ENCODE peak calls at places on chromosomes 6 and 20, in eight cellular contexts. One of them, this sample, is unnamed.

GRCh38 chr6:125659887-125660286 is 89.5 kb upstream of the HEY2 start:
- DNase-seq in mesenchymal stem cell: no peak
- DNase-seq in HCT116: no peak
- DNase-seq in fibroblast of lung: no peak
- DNase-seq in colonic mucosa: no peak
- DNase-seq in PC-3: no peak
- DNase-seq in H9: no peak
- DNase-seq in MM.1S: no peak
- DNase-seq in this sample: no peak

GRCh38 chr6:42010185-42010872 is 40.0 kb upstream of the TAF8 start:
- DNase-seq in mesenchymal stem cell: peak
- DNase-seq in colonic mucosa: no peak
- DNase-seq in HCT116: no peak
- DNase-seq in fibroblast of lung: no peak
- DNase-seq in H9: peak
- DNase-seq in PC-3: no peak
- DNase-seq in MM.1S: peak
- DNase-seq in this sample: no peak

GRCh38 chr20:42484335-42484734 is 705.4 kb downstream of the PTPRT start:
- DNase-seq in PC-3: no peak
- DNase-seq in colonic mucosa: peak
- DNase-seq in mesenchymal stem cell: no peak
- DNase-seq in HCT116: no peak
- DNase-seq in H9: no peak
- DNase-seq in fibroblast of lung: no peak
- DNase-seq in MM.1S: no peak
- DNase-seq in this sample: no peak

GRCh38 chr20:37902504-37903313 is at the start of gene VSTM2L:
- DNase-seq in colonic mucosa: no peak
- DNase-seq in MM.1S: no peak
- DNase-seq in fibroblast of lung: peak
- DNase-seq in PC-3: peak
- DNase-seq in HCT116: no peak
- DNase-seq in mesenchymal stem cell: peak
- DNase-seq in H9: peak
- DNase-seq in this sample: no peak

GRCh38 chr6:31826793-31827285 is 699 bp upstream of the HSPA1B start:
- DNase-seq in H9: peak
- DNase-seq in fibroblast of lung: no peak
- DNase-seq in PC-3: no peak
- DNase-seq in HCT116: no peak
- DNase-seq in MM.1S: no peak
- DNase-seq in colonic mucosa: peak
- DNase-seq in mesenchymal stem cell: no peak
- DNase-seq in this sample: peak

GRCh38 chr6:30915591-30915946 is 1.5 kb downstream of the VARS2 start:
- DNase-seq in H9: peak
- DNase-seq in MM.1S: peak
- DNase-seq in mesenchymal stem cell: peak
- DNase-seq in HCT116: peak
- DNase-seq in PC-3: peak
- DNase-seq in colonic mucosa: peak
- DNase-seq in fibroblast of lung: peak
- DNase-seq in this sample: no peak

GRCh38 chr6:3176562-3177355 is 19.4 kb upstream of the TUBB2A start:
- DNase-seq in H9: no peak
- DNase-seq in mesenchymal stem cell: peak
- DNase-seq in colonic mucosa: no peak
- DNase-seq in MM.1S: no peak
- DNase-seq in HCT116: peak
- DNase-seq in fibroblast of lung: peak
- DNase-seq in PC-3: peak
- DNase-seq in this sample: no peak

GRCh38 chr6:118719351-118720124 is 68.1 kb upstream of the CEP85L start:
- DNase-seq in HCT116: no peak
- DNase-seq in MM.1S: peak
- DNase-seq in fibroblast of lung: no peak
- DNase-seq in mesenchymal stem cell: no peak
- DNase-seq in PC-3: no peak
- DNase-seq in H9: no peak
- DNase-seq in colonic mucosa: no peak
- DNase-seq in this sample: no peak

GRCh38 chr6:44096615-44097014 is 30.6 kb downstream of the MRPL14 start:
- DNase-seq in HCT116: peak
- DNase-seq in MM.1S: peak
- DNase-seq in H9: no peak
- DNase-seq in fibroblast of lung: peak
- DNase-seq in mesenchymal stem cell: peak
- DNase-seq in colonic mucosa: peak
- DNase-seq in PC-3: peak
- DNase-seq in this sample: peak

GRCh38 chr6:15017251-15017650 is 228.6 kb upstream of the JARID2 start:
- DNase-seq in mesenchymal stem cell: no peak
- DNase-seq in HCT116: no peak
- DNase-seq in colonic mucosa: no peak
- DNase-seq in H9: peak
- DNase-seq in fibroblast of lung: no peak
- DNase-seq in PC-3: no peak
- DNase-seq in MM.1S: no peak
- DNase-seq in this sample: no peak

GRCh38 chr6:1371933-1372332 is 17.4 kb upstream of the FOXF2 start:
- DNase-seq in fibroblast of lung: no peak
- DNase-seq in PC-3: no peak
- DNase-seq in HCT116: no peak
- DNase-seq in H9: no peak
- DNase-seq in mesenchymal stem cell: no peak
- DNase-seq in colonic mucosa: no peak
- DNase-seq in MM.1S: no peak
- DNase-seq in this sample: no peak

GRCh38 chr20:7410150-7410549 is 530.1 kb downstream of the HAO1 start:
- DNase-seq in MM.1S: no peak
- DNase-seq in HCT116: no peak
- DNase-seq in PC-3: peak
- DNase-seq in mesenchymal stem cell: no peak
- DNase-seq in colonic mucosa: no peak
- DNase-seq in H9: no peak
- DNase-seq in fibroblast of lung: no peak
- DNase-seq in this sample: no peak

GRCh38 chr6:131372535-131372934 is 200.5 kb upstream of the ARG1 start:
- DNase-seq in PC-3: no peak
- DNase-seq in H9: no peak
- DNase-seq in mesenchymal stem cell: no peak
- DNase-seq in fibroblast of lung: no peak
- DNase-seq in MM.1S: no peak
- DNase-seq in HCT116: no peak
- DNase-seq in colonic mucosa: no peak
- DNase-seq in this sample: no peak

GRCh38 chr20:4998160-4998651 is 3.1 kb downstream of the SLC23A2 start:
- DNase-seq in colonic mucosa: no peak
- DNase-seq in mesenchymal stem cell: no peak
- DNase-seq in MM.1S: no peak
- DNase-seq in HCT116: no peak
- DNase-seq in H9: no peak
- DNase-seq in fibroblast of lung: no peak
- DNase-seq in PC-3: peak
- DNase-seq in this sample: peak

GRCh38 chr6:138844203-138844602 is 48.3 kb downstream of the ECT2L start:
- DNase-seq in mesenchymal stem cell: no peak
- DNase-seq in fibroblast of lung: peak
- DNase-seq in colonic mucosa: no peak
- DNase-seq in PC-3: no peak
- DNase-seq in H9: no peak
- DNase-seq in HCT116: no peak
- DNase-seq in MM.1S: no peak
- DNase-seq in this sample: no peak

GRCh38 chr6:27019651-27020552 is 227.6 kb upstream of the PRSS16 start:
- DNase-seq in MM.1S: no peak
- DNase-seq in HCT116: peak
- DNase-seq in mesenchymal stem cell: peak
- DNase-seq in PC-3: peak
- DNase-seq in H9: peak
- DNase-seq in colonic mucosa: peak
- DNase-seq in fibroblast of lung: peak
- DNase-seq in this sample: peak

GRCh38 chr6:2990179-2990931 is 9.3 kb upstream of the NQO2 start:
- DNase-seq in mesenchymal stem cell: peak
- DNase-seq in H9: no peak
- DNase-seq in PC-3: peak
- DNase-seq in fibroblast of lung: peak
- DNase-seq in colonic mucosa: peak
- DNase-seq in HCT116: no peak
- DNase-seq in MM.1S: peak
- DNase-seq in this sample: no peak

GRCh38 chr6:133591330-133591729 is 297.6 kb upstream of the TCF21 start:
- DNase-seq in colonic mucosa: no peak
- DNase-seq in HCT116: no peak
- DNase-seq in H9: no peak
- DNase-seq in PC-3: no peak
- DNase-seq in mesenchymal stem cell: peak
- DNase-seq in fibroblast of lung: peak
- DNase-seq in MM.1S: no peak
- DNase-seq in this sample: no peak

GRCh38 chr6:100461273-100461919 is 3.3 kb downstream of the SIM1 start:
- DNase-seq in MM.1S: no peak
- DNase-seq in colonic mucosa: no peak
- DNase-seq in HCT116: no peak
- DNase-seq in PC-3: no peak
- DNase-seq in mesenchymal stem cell: peak
- DNase-seq in H9: peak
- DNase-seq in fibroblast of lung: no peak
- DNase-seq in this sample: no peak

GRCh38 chr6:80004199-80005072 is at the start of gene TTK:
- DNase-seq in H9: peak
- DNase-seq in mesenchymal stem cell: peak
- DNase-seq in HCT116: peak
- DNase-seq in PC-3: peak
- DNase-seq in MM.1S: peak
- DNase-seq in fibroblast of lung: peak
- DNase-seq in colonic mucosa: peak
- DNase-seq in this sample: peak
- H3K9ac ChIP-seq in H9: peak
- H3K9ac ChIP-seq in mesenchymal stem cell: peak
- H3K9ac ChIP-seq in HCT116: peak
- H3K9ac ChIP-seq in PC-3: peak
- H3K9ac ChIP-seq in MM.1S: peak
- H3K9ac ChIP-seq in fibroblast of lung: peak
- H3K9ac ChIP-seq in colonic mucosa: peak
- H3K9ac ChIP-seq in this sample: peak

DNA sequence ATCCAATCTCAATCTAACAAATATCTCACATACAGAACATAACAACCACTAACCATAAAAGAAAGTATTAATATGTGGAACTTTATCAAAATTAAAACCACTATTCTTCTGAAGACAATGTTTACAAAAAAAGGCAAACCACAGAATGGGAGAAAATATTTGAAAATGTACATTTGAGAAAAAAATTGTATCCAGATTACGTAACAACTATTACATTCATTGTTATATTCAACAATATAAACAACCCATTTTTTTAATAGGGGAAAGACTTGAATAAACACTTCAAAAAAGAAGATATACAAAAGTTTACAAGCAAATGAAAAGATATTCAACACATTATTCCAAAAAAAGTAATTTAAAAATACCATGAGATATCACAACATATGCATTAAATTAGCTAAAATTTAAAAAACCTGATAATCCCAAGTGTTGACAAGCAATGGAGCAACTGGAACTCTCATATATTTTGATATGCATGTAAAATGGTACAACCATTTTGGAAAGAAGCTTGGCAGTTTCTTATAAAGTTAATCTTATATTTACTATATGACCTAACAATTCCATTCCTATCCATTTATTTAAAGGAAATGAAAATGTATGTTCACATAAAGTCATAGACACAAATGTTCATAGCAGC is 124.3 kb upstream of the CDYL start:
- DNase-seq in MM.1S: no peak
- DNase-seq in H9: no peak
- DNase-seq in colonic mucosa: no peak
- DNase-seq in fibroblast of lung: no peak
- DNase-seq in HCT116: no peak
- DNase-seq in PC-3: no peak
- DNase-seq in mesenchymal stem cell: no peak
- DNase-seq in this sample: no peak
- H3K9ac ChIP-seq in MM.1S: no peak
- H3K9ac ChIP-seq in H9: no peak
- H3K9ac ChIP-seq in colonic mucosa: no peak
- H3K9ac ChIP-seq in fibroblast of lung: no peak
- H3K9ac ChIP-seq in HCT116: no peak
- H3K9ac ChIP-seq in PC-3: no peak
- H3K9ac ChIP-seq in mesenchymal stem cell: no peak
- H3K9ac ChIP-seq in this sample: no peak

DNA sequence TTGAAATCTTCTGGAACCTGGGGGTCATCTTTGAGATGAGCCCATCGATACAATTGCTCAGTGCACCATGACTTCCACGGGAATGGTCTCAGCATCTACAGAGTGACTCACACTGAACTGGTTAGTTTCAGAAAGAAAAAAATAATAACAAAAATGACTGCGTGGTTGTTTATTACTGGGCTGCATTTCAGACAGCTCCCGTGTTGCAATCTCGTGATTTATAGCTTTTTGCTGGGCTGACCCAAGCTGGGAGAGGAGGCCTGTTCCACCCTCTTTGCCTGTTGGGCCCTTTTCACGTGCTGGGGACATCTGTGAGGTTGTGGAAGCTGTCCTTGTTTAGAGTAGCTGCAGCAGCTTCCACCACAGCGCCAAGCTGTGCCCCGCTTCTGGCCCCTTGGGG is 225.5 kb downstream of the BMP7 start:
- DNase-seq in HCT116: no peak
- DNase-seq in MM.1S: no peak
- DNase-seq in PC-3: peak
- DNase-seq in fibroblast of lung: peak
- DNase-seq in colonic mucosa: peak
- DNase-seq in mesenchymal stem cell: peak
- DNase-seq in H9: no peak
- DNase-seq in this sample: no peak
- H3K9ac ChIP-seq in HCT116: no peak
- H3K9ac ChIP-seq in MM.1S: no peak
- H3K9ac ChIP-seq in PC-3: no peak
- H3K9ac ChIP-seq in fibroblast of lung: no peak
- H3K9ac ChIP-seq in colonic mucosa: no peak
- H3K9ac ChIP-seq in mesenchymal stem cell: no peak
- H3K9ac ChIP-seq in H9: no peak
- H3K9ac ChIP-seq in this sample: no peak

DNA sequence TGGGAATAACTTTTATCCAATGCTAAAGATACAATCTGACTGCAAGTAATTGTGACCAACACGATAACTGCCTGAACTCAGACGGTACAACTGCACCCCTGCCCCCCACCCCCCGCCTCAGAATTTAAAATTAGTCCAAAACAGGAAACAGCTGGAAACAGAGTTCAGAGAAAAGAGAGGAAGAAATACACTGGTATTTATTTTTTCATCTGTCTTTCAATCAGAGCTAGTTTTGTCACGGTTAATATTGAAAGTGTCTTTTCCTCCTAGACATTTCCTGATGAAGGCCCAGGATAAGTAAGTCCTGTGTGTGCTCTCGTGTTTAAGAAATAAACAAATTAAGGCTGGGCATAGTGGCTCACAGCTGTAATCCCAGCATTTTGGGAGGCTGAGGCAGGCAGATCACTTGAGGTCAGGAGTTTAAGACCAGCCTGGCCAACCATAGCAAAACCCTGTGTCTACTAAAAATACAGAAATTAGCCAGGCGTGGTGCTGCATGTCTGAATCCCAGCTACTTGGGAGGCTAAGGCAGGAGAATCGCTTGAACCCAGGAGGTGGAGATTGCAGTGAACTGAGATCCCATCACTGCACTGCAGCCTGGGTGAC is 21.5 kb downstream of the ACSS1 start:
- DNase-seq in MM.1S: peak
- DNase-seq in PC-3: no peak
- DNase-seq in fibroblast of lung: no peak
- DNase-seq in HCT116: no peak
- DNase-seq in colonic mucosa: no peak
- DNase-seq in mesenchymal stem cell: no peak
- DNase-seq in H9: no peak
- DNase-seq in this sample: peak
- H3K9ac ChIP-seq in MM.1S: peak
- H3K9ac ChIP-seq in PC-3: no peak
- H3K9ac ChIP-seq in fibroblast of lung: no peak
- H3K9ac ChIP-seq in HCT116: no peak
- H3K9ac ChIP-seq in colonic mucosa: no peak
- H3K9ac ChIP-seq in mesenchymal stem cell: no peak
- H3K9ac ChIP-seq in H9: no peak
- H3K9ac ChIP-seq in this sample: no peak